ENCODE peak calls at places on chromosomes 11 and 22, in seven cellular contexts. One of them, this sample, is unnamed.
A peak's percentile ranks its signal among the peaks of the same experiment; 100 is the strongest.

GRCh38 chr22:48607901-48608650 is 1219.6 kb downstream of the BRD1 start:
- DNase-seq in body of pancreas: no peak
- DNase-seq in IMR-90: no peak
- DNase-seq in stomach: no peak
- DNase-seq in lower leg skin: no peak
- DNase-seq in breast epithelium: no peak
- DNase-seq in right lobe of liver: no peak
- DNase-seq in this sample: no peak

GRCh38 chr22:18154821-18155390 is 4.9 kb downstream of the USP18 start:
- DNase-seq in right lobe of liver: no peak
- DNase-seq in stomach: no peak
- DNase-seq in IMR-90: no peak
- DNase-seq in lower leg skin: no peak
- DNase-seq in body of pancreas: no peak
- DNase-seq in breast epithelium: no peak
- DNase-seq in this sample: no peak

GRCh38 chr11:122275513-122275912 is 159.5 kb upstream of the BLID start:
- DNase-seq in right lobe of liver: no peak
- DNase-seq in IMR-90: no peak
- DNase-seq in stomach: no peak
- DNase-seq in breast epithelium: no peak
- DNase-seq in body of pancreas: no peak
- DNase-seq in lower leg skin: no peak
- DNase-seq in this sample: no peak

GRCh38 chr22:26576026-26576680 is 13.8 kb downstream of the TPST2 start:
- DNase-seq in body of pancreas: no peak
- DNase-seq in IMR-90: peak; percentile 39
- DNase-seq in lower leg skin: no peak
- DNase-seq in stomach: no peak
- DNase-seq in right lobe of liver: no peak
- DNase-seq in breast epithelium: no peak
- DNase-seq in this sample: no peak

GRCh38 chr22:43301866-43302265 is 41.3 kb downstream of the SCUBE1 start:
- DNase-seq in stomach: no peak
- DNase-seq in breast epithelium: no peak
- DNase-seq in lower leg skin: no peak
- DNase-seq in body of pancreas: no peak
- DNase-seq in right lobe of liver: no peak
- DNase-seq in IMR-90: no peak
- DNase-seq in this sample: no peak

GRCh38 chr11:83223457-83223856 is 29.9 kb downstream of the ANKRD42 start:
- DNase-seq in lower leg skin: no peak
- DNase-seq in body of pancreas: no peak
- DNase-seq in IMR-90: no peak
- DNase-seq in breast epithelium: no peak
- DNase-seq in stomach: no peak
- DNase-seq in right lobe of liver: no peak
- DNase-seq in this sample: no peak

GRCh38 chr11:20088368-20089260 is 71.7 kb downstream of the DBX1 start:
- DNase-seq in stomach: no peak
- DNase-seq in IMR-90: peak; percentile 37
- DNase-seq in body of pancreas: no peak
- DNase-seq in lower leg skin: no peak
- DNase-seq in right lobe of liver: no peak
- DNase-seq in breast epithelium: no peak
- DNase-seq in this sample: no peak

GRCh38 chr11:66549696-66550095 is 3.0 kb downstream of the ACTN3 start:
- DNase-seq in right lobe of liver: no peak
- DNase-seq in IMR-90: no peak
- DNase-seq in body of pancreas: no peak
- DNase-seq in stomach: no peak
- DNase-seq in breast epithelium: no peak
- DNase-seq in lower leg skin: no peak
- DNase-seq in this sample: no peak

GRCh38 chr11:55357560-55358184 is 10.1 kb upstream of the OR4A15 start:
- DNase-seq in breast epithelium: no peak
- DNase-seq in IMR-90: no peak
- DNase-seq in stomach: no peak
- DNase-seq in body of pancreas: no peak
- DNase-seq in right lobe of liver: no peak
- DNase-seq in lower leg skin: no peak
- DNase-seq in this sample: no peak

GRCh38 chr22:45948081-45948648 is 28.8 kb downstream of the WNT7B start:
- DNase-seq in right lobe of liver: no peak
- DNase-seq in lower leg skin: no peak
- DNase-seq in IMR-90: no peak
- DNase-seq in stomach: no peak
- DNase-seq in breast epithelium: no peak
- DNase-seq in body of pancreas: no peak
- DNase-seq in this sample: no peak

GRCh38 chr11:45651841-45652745 is 13.3 kb downstream of the CHST1 start:
- DNase-seq in right lobe of liver: no peak
- DNase-seq in lower leg skin: peak; percentile 79
- DNase-seq in stomach: no peak
- DNase-seq in breast epithelium: no peak
- DNase-seq in body of pancreas: no peak
- DNase-seq in IMR-90: no peak
- DNase-seq in this sample: no peak

GRCh38 chr11:87306260-87306861 is 268.6 kb downstream of the TMEM135 start:
- DNase-seq in IMR-90: no peak
- DNase-seq in stomach: no peak
- DNase-seq in lower leg skin: no peak
- DNase-seq in body of pancreas: no peak
- DNase-seq in breast epithelium: no peak
- DNase-seq in right lobe of liver: no peak
- DNase-seq in this sample: no peak

GRCh38 chr11:1122356-1123002 is 35.3 kb upstream of the MUC5AC start:
- DNase-seq in right lobe of liver: no peak
- DNase-seq in body of pancreas: no peak
- DNase-seq in breast epithelium: peak; percentile 41
- DNase-seq in IMR-90: no peak
- DNase-seq in lower leg skin: peak; percentile 77
- DNase-seq in stomach: peak; percentile 15
- DNase-seq in this sample: no peak

GRCh38 chr11:61816736-61817455 is at the start of gene FADS1:
- DNase-seq in IMR-90: peak; percentile 92
- DNase-seq in body of pancreas: peak; percentile 89
- DNase-seq in right lobe of liver: peak; percentile 87
- DNase-seq in breast epithelium: no peak
- DNase-seq in lower leg skin: peak; percentile 96
- DNase-seq in stomach: peak; percentile 83
- DNase-seq in this sample: peak; percentile 92

GRCh38 chr11:692824-693414 is 2.1 kb downstream of the DEAF1 start:
- DNase-seq in lower leg skin: no peak
- DNase-seq in stomach: no peak
- DNase-seq in body of pancreas: no peak
- DNase-seq in IMR-90: no peak
- DNase-seq in breast epithelium: no peak
- DNase-seq in right lobe of liver: no peak
- DNase-seq in this sample: no peak

GRCh38 chr11:119990306-119991021 is 147.4 kb downstream of the TRIM29 start:
- DNase-seq in IMR-90: no peak
- DNase-seq in right lobe of liver: no peak
- DNase-seq in lower leg skin: no peak
- DNase-seq in body of pancreas: peak; percentile 41
- DNase-seq in stomach: peak; percentile 64
- DNase-seq in breast epithelium: no peak
- DNase-seq in this sample: no peak

GRCh38 chr22:48925450-48925849 is 902.2 kb downstream of the BRD1 start:
- DNase-seq in lower leg skin: no peak
- DNase-seq in body of pancreas: no peak
- DNase-seq in IMR-90: no peak
- DNase-seq in breast epithelium: no peak
- DNase-seq in stomach: no peak
- DNase-seq in right lobe of liver: no peak
- DNase-seq in this sample: no peak

GRCh38 chr11:73388241-73389133 is 12.3 kb downstream of the RELT start:
- DNase-seq in lower leg skin: no peak
- DNase-seq in IMR-90: no peak
- DNase-seq in right lobe of liver: peak; percentile 76
- DNase-seq in breast epithelium: no peak
- DNase-seq in body of pancreas: no peak
- DNase-seq in stomach: peak; percentile 34
- DNase-seq in this sample: no peak

GRCh38 chr11:13386567-13386966 is 76.5 kb downstream of the BTBD10 start:
- DNase-seq in IMR-90: no peak
- DNase-seq in body of pancreas: no peak
- DNase-seq in breast epithelium: no peak
- DNase-seq in stomach: no peak
- DNase-seq in right lobe of liver: no peak
- DNase-seq in lower leg skin: no peak
- DNase-seq in this sample: no peak

GRCh38 chr11:75328426-75329277 is 22.8 kb downstream of the ARRB1 start:
- DNase-seq in right lobe of liver: peak; percentile 80
- DNase-seq in IMR-90: peak; percentile 81
- DNase-seq in breast epithelium: peak; percentile 67
- DNase-seq in lower leg skin: peak; percentile 93
- DNase-seq in stomach: peak; percentile 79
- DNase-seq in body of pancreas: peak; percentile 77
- DNase-seq in this sample: peak; percentile 63

GRCh38 chr11:69618237-69618636 is 22.7 kb upstream of the CCND1 start:
- DNase-seq in stomach: no peak
- DNase-seq in right lobe of liver: no peak
- DNase-seq in body of pancreas: no peak
- DNase-seq in IMR-90: no peak
- DNase-seq in breast epithelium: no peak
- DNase-seq in lower leg skin: no peak
- DNase-seq in this sample: no peak

GRCh38 chr11:64246874-64247728 is at the start of gene PPP1R14B:
- DNase-seq in body of pancreas: peak; percentile 90
- DNase-seq in right lobe of liver: peak; percentile 91
- DNase-seq in stomach: peak; percentile 89
- DNase-seq in breast epithelium: peak; percentile 85
- DNase-seq in IMR-90: peak; percentile 80
- DNase-seq in lower leg skin: peak; percentile 98
- DNase-seq in this sample: peak; percentile 87
- TF ChIP-seq POLR2A in body of pancreas: peak; percentile 55
- TF ChIP-seq POLR2A in right lobe of liver: peak; percentile 21
- TF ChIP-seq POLR2A in stomach: no peak
- TF ChIP-seq POLR2A in breast epithelium: no peak
- TF ChIP-seq POLR2A in IMR-90: peak; percentile 72
- TF ChIP-seq POLR2A in lower leg skin: no peak
- TF ChIP-seq POLR2A in this sample: peak; percentile 52

GRCh38 chr11:129974672-129975071 is 28.0 kb downstream of the PRDM10 start:
- DNase-seq in lower leg skin: peak; percentile 56
- DNase-seq in breast epithelium: no peak
- DNase-seq in IMR-90: no peak
- DNase-seq in right lobe of liver: no peak
- DNase-seq in body of pancreas: no peak
- DNase-seq in stomach: no peak
- DNase-seq in this sample: no peak

GRCh38 chr11:129974237-129974636 is 28.4 kb downstream of the PRDM10 start:
- DNase-seq in lower leg skin: no peak
- DNase-seq in IMR-90: peak; percentile 33
- DNase-seq in body of pancreas: no peak
- DNase-seq in breast epithelium: no peak
- DNase-seq in right lobe of liver: no peak
- DNase-seq in stomach: no peak
- DNase-seq in this sample: no peak

GRCh38 chr11:129972596-129972995 is 30.0 kb downstream of the PRDM10 start:
- DNase-seq in breast epithelium: no peak
- DNase-seq in lower leg skin: no peak
- DNase-seq in right lobe of liver: no peak
- DNase-seq in IMR-90: no peak
- DNase-seq in stomach: no peak
- DNase-seq in body of pancreas: no peak
- DNase-seq in this sample: no peak

GRCh38 chr11:129973809-129974208 is 28.8 kb downstream of the PRDM10 start:
- DNase-seq in body of pancreas: peak; percentile 61
- DNase-seq in IMR-90: no peak
- DNase-seq in breast epithelium: no peak
- DNase-seq in right lobe of liver: no peak
- DNase-seq in lower leg skin: peak; percentile 28
- DNase-seq in stomach: peak; percentile 27
- DNase-seq in this sample: no peak

DNA sequence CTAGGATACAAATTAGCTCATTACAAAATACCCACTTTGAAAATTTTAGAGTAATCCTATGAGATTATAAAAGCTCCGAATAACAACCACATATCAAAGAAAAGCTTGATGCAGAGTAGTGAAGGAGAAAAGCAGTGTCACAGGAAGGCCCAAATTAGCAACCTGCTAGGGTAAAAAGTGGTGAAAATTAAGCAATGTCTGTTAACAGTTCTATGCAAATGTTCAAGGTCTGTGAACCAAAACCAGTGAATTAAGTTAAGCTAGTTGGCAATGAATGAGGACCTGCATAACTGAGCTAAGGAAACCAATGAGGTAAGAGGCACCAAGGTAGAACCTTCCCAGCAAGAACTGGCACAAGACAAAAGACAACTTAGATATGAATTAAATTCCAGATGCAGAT is 29.6 kb downstream of the PRDM10 start:
- DNase-seq in right lobe of liver: no peak
- DNase-seq in IMR-90: no peak
- DNase-seq in body of pancreas: no peak
- DNase-seq in stomach: no peak
- DNase-seq in lower leg skin: no peak
- DNase-seq in breast epithelium: no peak
- DNase-seq in this sample: no peak
- TF ChIP-seq CTCF in right lobe of liver: no peak
- TF ChIP-seq CTCF in IMR-90: no peak
- TF ChIP-seq CTCF in body of pancreas: no peak
- TF ChIP-seq CTCF in stomach: no peak
- TF ChIP-seq CTCF in lower leg skin: no peak
- TF ChIP-seq CTCF in breast epithelium: no peak
- TF ChIP-seq CTCF in this sample: no peak

GRCh38 chr22:36369922-36370781 is 17.6 kb downstream of the MYH9 start:
- DNase-seq in lower leg skin: no peak
- DNase-seq in right lobe of liver: no peak
- DNase-seq in breast epithelium: no peak
- DNase-seq in stomach: peak; percentile 76
- DNase-seq in IMR-90: peak; percentile 41
- DNase-seq in body of pancreas: peak; percentile 81
- DNase-seq in this sample: no peak
- H3K4me3 ChIP-seq in lower leg skin: no peak overlapping the region
- H3K4me3 ChIP-seq in right lobe of liver: no peak overlapping the region
- H3K4me3 ChIP-seq in breast epithelium: peak overlapping the region; percentile 53
- H3K4me3 ChIP-seq in stomach: peak overlapping the region; percentile 16
- H3K4me3 ChIP-seq in IMR-90: no peak overlapping the region
- H3K4me3 ChIP-seq in body of pancreas: no peak overlapping the region
- H3K4me3 ChIP-seq in this sample: no peak overlapping the region

DNA sequence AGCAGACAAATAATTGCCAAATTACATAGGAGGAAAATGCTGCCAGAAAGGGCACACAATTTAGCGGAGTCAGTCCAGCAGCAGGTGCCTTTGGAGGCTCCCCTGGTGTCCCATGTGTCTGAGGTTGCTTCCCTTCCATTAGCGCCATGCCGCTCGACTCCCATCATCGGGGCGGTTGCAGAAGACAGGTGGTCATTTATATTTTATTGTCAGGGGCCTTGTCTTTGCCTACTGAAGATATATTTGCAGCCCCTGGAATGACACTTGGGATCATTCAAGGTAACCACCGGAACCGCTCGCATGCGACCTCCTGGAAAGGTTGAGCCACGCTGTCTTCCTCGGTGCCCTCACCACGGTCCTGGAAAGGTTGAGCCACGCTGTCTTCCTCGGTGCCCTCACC is 298.3 kb downstream of the TBC1D22A start:
- DNase-seq in body of pancreas: no peak
- DNase-seq in right lobe of liver: no peak
- DNase-seq in stomach: no peak
- DNase-seq in breast epithelium: peak; percentile 10
- DNase-seq in lower leg skin: peak; percentile 57
- DNase-seq in IMR-90: no peak
- DNase-seq in this sample: no peak
- TF ChIP-seq POLR2A in body of pancreas: no peak
- TF ChIP-seq POLR2A in right lobe of liver: no peak
- TF ChIP-seq POLR2A in stomach: no peak
- TF ChIP-seq POLR2A in breast epithelium: no peak
- TF ChIP-seq POLR2A in lower leg skin: no peak
- TF ChIP-seq POLR2A in IMR-90: no peak
- TF ChIP-seq POLR2A in this sample: no peak

This sample was measured in uterus.